ENCODE peak calls at places on chromosomes 2 and 18, in ten cellular contexts. One of them, this sample, is unnamed.

GRCh38 chr2:168461942-168462331 is 5.9 kb downstream of the CERS6 start:
- DNase-seq in aorta: no peak
- DNase-seq in gastrocnemius medialis: no peak
- DNase-seq in coronary artery: no peak
- DNase-seq in kidney: no peak
- DNase-seq in tibial artery: no peak
- DNase-seq in HepG2: no peak
- DNase-seq in prostate gland: no peak
- DNase-seq in left ventricle myocardium inferior: no peak
- DNase-seq in thoracic aorta: no peak
- DNase-seq in this sample: no peak

GRCh38 chr18:56568986-56569385 is 69.4 kb downstream of the TXNL1 start:
- DNase-seq in aorta: no peak
- DNase-seq in gastrocnemius medialis: no peak
- DNase-seq in coronary artery: no peak
- DNase-seq in kidney: no peak
- DNase-seq in tibial artery: no peak
- DNase-seq in HepG2: no peak
- DNase-seq in prostate gland: no peak
- DNase-seq in left ventricle myocardium inferior: no peak
- DNase-seq in thoracic aorta: no peak
- DNase-seq in this sample: no peak

GRCh38 chr2:98730053-98730850 is 680 bp downstream of the MGAT4A start:
- DNase-seq in aorta: peak
- DNase-seq in gastrocnemius medialis: peak
- DNase-seq in coronary artery: no peak
- DNase-seq in kidney: peak
- DNase-seq in tibial artery: peak
- DNase-seq in HepG2: peak
- DNase-seq in prostate gland: peak
- DNase-seq in left ventricle myocardium inferior: peak
- DNase-seq in thoracic aorta: no peak
- DNase-seq in this sample: no peak

GRCh38 chr2:2808551-2809058 is 477.5 kb upstream of the MYT1L start:
- DNase-seq in aorta: no peak
- DNase-seq in gastrocnemius medialis: no peak
- DNase-seq in coronary artery: no peak
- DNase-seq in kidney: peak
- DNase-seq in tibial artery: no peak
- DNase-seq in HepG2: no peak
- DNase-seq in prostate gland: no peak
- DNase-seq in left ventricle myocardium inferior: no peak
- DNase-seq in thoracic aorta: no peak
- DNase-seq in this sample: no peak

GRCh38 chr18:75582406-75582821 is 154.9 kb upstream of the SMIM21 start:
- DNase-seq in aorta: no peak
- DNase-seq in gastrocnemius medialis: no peak
- DNase-seq in coronary artery: no peak
- DNase-seq in kidney: no peak
- DNase-seq in tibial artery: no peak
- DNase-seq in HepG2: no peak
- DNase-seq in prostate gland: no peak
- DNase-seq in left ventricle myocardium inferior: no peak
- DNase-seq in thoracic aorta: no peak
- DNase-seq in this sample: no peak

GRCh38 chr2:197647961-197648690 is 27.3 kb downstream of the RFTN2 start:
- DNase-seq in aorta: no peak
- DNase-seq in gastrocnemius medialis: no peak
- DNase-seq in coronary artery: no peak
- DNase-seq in kidney: no peak
- DNase-seq in tibial artery: no peak
- DNase-seq in HepG2: no peak
- DNase-seq in prostate gland: no peak
- DNase-seq in left ventricle myocardium inferior: no peak
- DNase-seq in thoracic aorta: no peak
- DNase-seq in this sample: no peak

GRCh38 chr2:204110250-204111183 is 174.0 kb downstream of the ICOS start:
- DNase-seq in aorta: no peak
- DNase-seq in gastrocnemius medialis: no peak
- DNase-seq in coronary artery: no peak
- DNase-seq in kidney: no peak
- DNase-seq in tibial artery: no peak
- DNase-seq in HepG2: no peak
- DNase-seq in prostate gland: no peak
- DNase-seq in left ventricle myocardium inferior: no peak
- DNase-seq in thoracic aorta: no peak
- DNase-seq in this sample: peak

GRCh38 chr18:32907215-32907590 is 134.4 kb upstream of the KLHL14 start:
- DNase-seq in aorta: no peak
- DNase-seq in gastrocnemius medialis: no peak
- DNase-seq in coronary artery: no peak
- DNase-seq in kidney: no peak
- DNase-seq in tibial artery: no peak
- DNase-seq in HepG2: no peak
- DNase-seq in prostate gland: no peak
- DNase-seq in left ventricle myocardium inferior: no peak
- DNase-seq in thoracic aorta: no peak
- DNase-seq in this sample: no peak

GRCh38 chr2:38384344-38384743 is 7.3 kb upstream of the ATL2 start:
- DNase-seq in aorta: no peak
- DNase-seq in gastrocnemius medialis: no peak
- DNase-seq in coronary artery: no peak
- DNase-seq in kidney: no peak
- DNase-seq in tibial artery: no peak
- DNase-seq in HepG2: no peak
- DNase-seq in prostate gland: peak
- DNase-seq in left ventricle myocardium inferior: no peak
- DNase-seq in thoracic aorta: no peak
- DNase-seq in this sample: peak

GRCh38 chr2:165268751-165269150 is 29.5 kb downstream of the SCN2A start:
- DNase-seq in aorta: no peak
- DNase-seq in gastrocnemius medialis: no peak
- DNase-seq in coronary artery: no peak
- DNase-seq in kidney: no peak
- DNase-seq in tibial artery: no peak
- DNase-seq in HepG2: peak
- DNase-seq in prostate gland: no peak
- DNase-seq in left ventricle myocardium inferior: no peak
- DNase-seq in thoracic aorta: no peak
- DNase-seq in this sample: no peak

GRCh38 chr2:183868153-183868552 is 730.2 kb upstream of the ZNF804A start:
- DNase-seq in aorta: no peak
- DNase-seq in gastrocnemius medialis: no peak
- DNase-seq in coronary artery: no peak
- DNase-seq in kidney: no peak
- DNase-seq in tibial artery: no peak
- DNase-seq in HepG2: no peak
- DNase-seq in prostate gland: no peak
- DNase-seq in left ventricle myocardium inferior: no peak
- DNase-seq in thoracic aorta: no peak
- DNase-seq in this sample: peak

GRCh38 chr2:172740871-172741270 is 5.2 kb downstream of the RAPGEF4 start:
- DNase-seq in aorta: no peak
- DNase-seq in gastrocnemius medialis: no peak
- DNase-seq in coronary artery: no peak
- DNase-seq in kidney: no peak
- DNase-seq in tibial artery: no peak
- DNase-seq in HepG2: no peak
- DNase-seq in prostate gland: no peak
- DNase-seq in left ventricle myocardium inferior: no peak
- DNase-seq in thoracic aorta: no peak
- DNase-seq in this sample: no peak

GRCh38 chr2:190882831-190883582 is 2.4 kb downstream of the GLS start:
- DNase-seq in aorta: no peak
- DNase-seq in gastrocnemius medialis: no peak
- DNase-seq in coronary artery: no peak
- DNase-seq in kidney: no peak
- DNase-seq in tibial artery: no peak
- DNase-seq in HepG2: no peak
- DNase-seq in prostate gland: no peak
- DNase-seq in left ventricle myocardium inferior: no peak
- DNase-seq in thoracic aorta: no peak
- DNase-seq in this sample: no peak
- H3K27ac ChIP-seq in aorta: no peak
- H3K27ac ChIP-seq in gastrocnemius medialis: peak
- H3K27ac ChIP-seq in coronary artery: peak
- H3K27ac ChIP-seq in kidney: peak
- H3K27ac ChIP-seq in tibial artery: peak
- H3K27ac ChIP-seq in HepG2: peak
- H3K27ac ChIP-seq in prostate gland: peak
- H3K27ac ChIP-seq in left ventricle myocardium inferior: peak
- H3K27ac ChIP-seq in thoracic aorta: peak
- H3K27ac ChIP-seq in this sample: peak

DNA sequence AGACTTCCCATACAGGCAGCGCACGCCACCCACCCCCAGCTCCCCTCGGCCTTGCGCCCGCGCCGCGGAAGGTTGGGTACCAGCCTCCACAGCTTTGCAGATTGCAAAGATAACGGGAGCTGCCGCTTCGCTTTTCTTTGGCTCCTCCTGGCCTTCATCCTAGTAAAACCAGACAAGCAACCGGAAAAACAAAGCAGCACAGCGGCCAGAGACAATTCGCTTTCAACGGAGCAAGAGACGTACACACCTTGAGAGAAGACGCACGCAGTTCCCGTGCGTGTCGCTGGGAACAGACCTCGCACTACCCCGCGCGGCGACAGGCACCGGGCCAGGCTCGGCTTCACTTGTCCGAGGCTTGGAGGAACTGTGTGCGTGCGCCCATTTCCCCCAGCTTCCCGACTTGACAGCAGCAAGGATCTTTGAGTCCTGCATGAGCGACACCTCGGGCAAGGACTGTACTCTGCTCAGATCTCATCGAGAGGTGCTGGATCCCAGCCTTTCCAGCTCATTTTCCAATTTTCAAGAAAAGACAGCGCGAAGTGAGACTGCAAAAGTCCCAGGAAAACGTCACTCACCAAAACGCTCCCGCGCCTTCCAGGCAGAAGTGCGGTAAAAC is 964 bp downstream of the ZBTB7C start:
- DNase-seq in aorta: no peak
- DNase-seq in gastrocnemius medialis: no peak
- DNase-seq in coronary artery: no peak
- DNase-seq in kidney: no peak
- DNase-seq in tibial artery: peak
- DNase-seq in HepG2: no peak
- DNase-seq in prostate gland: no peak
- DNase-seq in left ventricle myocardium inferior: peak
- DNase-seq in thoracic aorta: no peak
- DNase-seq in this sample: no peak
- H3K4me3 ChIP-seq in aorta: peak
- H3K4me3 ChIP-seq in gastrocnemius medialis: peak
- H3K4me3 ChIP-seq in coronary artery: peak
- H3K4me3 ChIP-seq in kidney: peak
- H3K4me3 ChIP-seq in tibial artery: peak
- H3K4me3 ChIP-seq in HepG2: no peak
- H3K4me3 ChIP-seq in prostate gland: peak
- H3K4me3 ChIP-seq in left ventricle myocardium inferior: peak
- H3K4me3 ChIP-seq in thoracic aorta: peak
- H3K4me3 ChIP-seq in this sample: no peak

DNA sequence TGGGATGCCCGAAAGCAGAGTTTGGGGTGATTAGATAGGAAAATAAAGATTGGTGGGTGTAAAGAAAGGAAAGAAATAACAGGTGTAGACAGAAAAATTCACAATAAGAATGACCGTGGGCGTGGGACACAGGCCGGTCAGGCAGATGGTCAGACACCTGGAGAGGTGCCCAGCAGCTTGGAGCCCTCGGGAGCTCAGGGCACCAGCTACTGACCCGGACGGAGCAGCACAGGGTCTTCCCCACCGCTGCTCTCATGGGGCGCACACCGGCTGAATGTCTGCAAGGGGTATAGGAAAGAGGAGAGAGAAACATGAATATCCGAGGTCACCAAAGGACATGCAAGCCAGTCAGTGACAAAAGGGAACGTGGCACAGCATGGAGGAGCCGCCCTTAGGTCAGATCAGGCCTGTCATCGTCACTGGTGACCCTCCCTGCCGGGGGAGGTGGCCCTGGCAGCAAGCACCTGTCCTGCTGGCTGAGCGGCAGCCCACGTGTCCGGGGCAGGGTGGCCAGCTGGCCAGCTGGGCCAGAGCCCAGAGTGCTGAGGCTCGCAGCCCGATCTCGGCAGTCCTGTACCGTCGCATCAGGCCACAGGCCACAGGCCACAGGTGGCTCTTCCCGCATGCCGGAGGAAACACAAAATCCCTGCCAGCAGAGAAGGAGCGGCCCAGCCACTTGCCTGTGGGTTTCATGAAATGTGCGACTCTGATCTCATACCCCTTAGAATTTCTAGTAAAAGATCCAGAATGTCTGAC is 112.0 kb upstream of the NDUFV2 start:
- DNase-seq in aorta: no peak
- DNase-seq in gastrocnemius medialis: peak
- DNase-seq in coronary artery: no peak
- DNase-seq in kidney: no peak
- DNase-seq in tibial artery: no peak
- DNase-seq in HepG2: no peak
- DNase-seq in prostate gland: no peak
- DNase-seq in left ventricle myocardium inferior: peak
- DNase-seq in thoracic aorta: no peak
- DNase-seq in this sample: peak
- H3K27ac ChIP-seq in aorta: no peak
- H3K27ac ChIP-seq in gastrocnemius medialis: peak
- H3K27ac ChIP-seq in coronary artery: no peak
- H3K27ac ChIP-seq in kidney: no peak
- H3K27ac ChIP-seq in tibial artery: no peak
- H3K27ac ChIP-seq in HepG2: no peak
- H3K27ac ChIP-seq in prostate gland: no peak
- H3K27ac ChIP-seq in left ventricle myocardium inferior: no peak
- H3K27ac ChIP-seq in thoracic aorta: no peak
- H3K27ac ChIP-seq in this sample: no peak

GRCh38 chr18:12779456-12779855 is 76.6 kb downstream of the PSMG2 start:
- DNase-seq in aorta: no peak
- DNase-seq in gastrocnemius medialis: no peak
- DNase-seq in coronary artery: no peak
- DNase-seq in kidney: no peak
- DNase-seq in tibial artery: no peak
- DNase-seq in HepG2: no peak
- DNase-seq in prostate gland: no peak
- DNase-seq in left ventricle myocardium inferior: no peak
- DNase-seq in thoracic aorta: no peak
- DNase-seq in this sample: no peak

GRCh38 chr18:12774982-12775381 is 72.1 kb downstream of the PSMG2 start:
- DNase-seq in aorta: no peak
- DNase-seq in gastrocnemius medialis: no peak
- DNase-seq in coronary artery: no peak
- DNase-seq in kidney: no peak
- DNase-seq in tibial artery: no peak
- DNase-seq in HepG2: no peak
- DNase-seq in prostate gland: no peak
- DNase-seq in left ventricle myocardium inferior: no peak
- DNase-seq in thoracic aorta: no peak
- DNase-seq in this sample: no peak

GRCh38 chr18:12779043-12779442 is 76.2 kb downstream of the PSMG2 start:
- DNase-seq in aorta: no peak
- DNase-seq in gastrocnemius medialis: no peak
- DNase-seq in coronary artery: no peak
- DNase-seq in kidney: no peak
- DNase-seq in tibial artery: no peak
- DNase-seq in HepG2: no peak
- DNase-seq in prostate gland: no peak
- DNase-seq in left ventricle myocardium inferior: no peak
- DNase-seq in thoracic aorta: no peak
- DNase-seq in this sample: no peak

GRCh38 chr18:12777543-12777942 is 74.7 kb downstream of the PSMG2 start:
- DNase-seq in aorta: no peak
- DNase-seq in gastrocnemius medialis: no peak
- DNase-seq in coronary artery: no peak
- DNase-seq in kidney: no peak
- DNase-seq in tibial artery: no peak
- DNase-seq in HepG2: no peak
- DNase-seq in prostate gland: no peak
- DNase-seq in left ventricle myocardium inferior: no peak
- DNase-seq in thoracic aorta: no peak
- DNase-seq in this sample: no peak

GRCh38 chr18:12776821-12777471 is 74.1 kb downstream of the PSMG2 start:
- DNase-seq in aorta: no peak
- DNase-seq in gastrocnemius medialis: no peak
- DNase-seq in coronary artery: no peak
- DNase-seq in kidney: no peak
- DNase-seq in tibial artery: no peak
- DNase-seq in HepG2: no peak
- DNase-seq in prostate gland: no peak
- DNase-seq in left ventricle myocardium inferior: no peak
- DNase-seq in thoracic aorta: no peak
- DNase-seq in this sample: no peak
- H3K4me3 ChIP-seq in aorta: no peak
- H3K4me3 ChIP-seq in gastrocnemius medialis: no peak
- H3K4me3 ChIP-seq in coronary artery: no peak
- H3K4me3 ChIP-seq in kidney: no peak
- H3K4me3 ChIP-seq in tibial artery: peak
- H3K4me3 ChIP-seq in HepG2: no peak
- H3K4me3 ChIP-seq in prostate gland: no peak
- H3K4me3 ChIP-seq in left ventricle myocardium inferior: peak
- H3K4me3 ChIP-seq in thoracic aorta: peak
- H3K4me3 ChIP-seq in this sample: no peak

This sample was measured in SJCRH30.